ENCODE peak calls at places on chromosomes 16 and 17, in seven cellular contexts. Q is fibroblast of lung, R is keratinocyte, G is NCI-H1092, M is frontal cortex, F is heart right ventricle, Y is MG63. U is an unnamed sample.

GRCh38 chr17:36947922-36948716 is 635 bp upstream of the AATF start:
- DNase-seq in Q (no peak), R (no peak), G (no peak), M (no peak), F (no peak), Y (no peak), U (no peak)

GRCh38 chr16:75385507-75386152 is 47.7 kb downstream of the CFDP1 start:
- DNase-seq in Q (peak), R (peak), G (peak), M (no peak), F (peak), Y (no peak), U (no peak)

GRCh38 chr16:11405331-11406176 is 60.3 kb downstream of the RMI2 start:
- DNase-seq in Q (peak), R (no peak), G (no peak), M (no peak), F (no peak), Y (peak), U (no peak)

GRCh38 chr16:84741351-84741791 is 41.6 kb downstream of the USP10 start:
- DNase-seq in Q (peak), R (no peak), G (no peak), M (no peak), F (no peak), Y (peak), U (no peak)

GRCh38 chr17:32835291-32835761 is 41.6 kb downstream of the MYO1D start:
- DNase-seq in Q (no peak), R (no peak), G (no peak), M (no peak), F (no peak), Y (no peak), U (no peak)

GRCh38 chr16:83704656-83705055 is 103.1 kb upstream of the HSBP1 start:
- DNase-seq in Q (no peak), R (no peak), G (no peak), M (no peak), F (no peak), Y (no peak), U (no peak)

GRCh38 chr17:70073326-70073725 is 1.7 kb upstream of the KCNJ16 start:
- DNase-seq in Q (no peak), R (no peak), G (no peak), M (no peak), F (no peak), Y (no peak), U (no peak)

GRCh38 chr17:3888343-3889171 is 4.3 kb downstream of the CAMKK1 start:
- DNase-seq in Q (peak), R (peak), G (peak), M (no peak), F (peak), Y (peak), U (no peak)

GRCh38 chr17:278055-279028 is 74.3 kb downstream of the RPH3AL start:
- DNase-seq in Q (no peak), R (no peak), G (no peak), M (no peak), F (no peak), Y (no peak), U (no peak)

GRCh38 chr17:39450847-39451581 is at the start of gene MED1:
- DNase-seq in Q (peak), R (peak), G (peak), M (peak), F (peak), Y (peak), U (peak)

GRCh38 chr16:22727285-22728166 is 86.4 kb upstream of the HS3ST2 start:
- DNase-seq in Q (no peak), R (no peak), G (peak), M (no peak), F (no peak), Y (no peak), U (no peak)

GRCh38 chr17:81553616-81554181 is 1.5 kb upstream of the FAAP100 start:
- DNase-seq in Q (peak), R (peak), G (peak), M (no peak), F (no peak), Y (peak), U (peak)

GRCh38 chr17:61407211-61407911 is 7.7 kb downstream of the TBX2 start:
- DNase-seq in Q (peak), R (no peak), G (no peak), M (no peak), F (no peak), Y (no peak), U (no peak)

GRCh38 chr16:88705746-88706287 is 391 bp downstream of the RNF166 start:
- DNase-seq in Q (no peak), R (no peak), G (no peak), M (no peak), F (no peak), Y (no peak), U (no peak)

GRCh38 chr17:6126768-6127167 is 56.6 kb downstream of the WSCD1 start:
- DNase-seq in Q (no peak), R (no peak), G (no peak), M (no peak), F (no peak), Y (no peak), U (no peak)

GRCh38 chr17:39660397-39661043 is 4.6 kb upstream of the TCAP start:
- DNase-seq in Q (no peak), R (no peak), G (no peak), M (no peak), F (no peak), Y (no peak), U (no peak)

GRCh38 chr16:56013962-56014552 is 138.9 kb upstream of the CES5A start:
- DNase-seq in Q (peak), R (peak), G (no peak), M (no peak), F (peak), Y (peak), U (peak)

GRCh38 chr16:48958681-48959080 is 323.0 kb downstream of the CBLN1 start:
- DNase-seq in Q (peak), R (no peak), G (no peak), M (no peak), F (peak), Y (no peak), U (no peak)

GRCh38 chr16:48999034-48999433 is 282.6 kb downstream of the CBLN1 start:
- DNase-seq in Q (no peak), R (no peak), G (no peak), M (no peak), F (no peak), Y (no peak), U (no peak)

GRCh38 chr17:70096861-70097260 is 21.8 kb downstream of the KCNJ16 start:
- DNase-seq in Q (no peak), R (no peak), G (no peak), M (no peak), F (no peak), Y (no peak), U (no peak)